ENCODE peak calls at places on chromosomes 3 and 15, in six cellular contexts. H is stomach, N is A549, Q is spleen, C is adrenal gland, A is tibial nerve. S is an unnamed sample.

GRCh38 chr3:147816770-147817169 is 407.6 kb downstream of the ZIC1 start:
- DNase-seq in C (peak; percentile 37), A (peak; percentile 67), H (no peak), N (peak; percentile 7), Q (no peak), S (no peak)

GRCh38 chr3:134618473-134618860 is 32.4 kb downstream of the KY start:
- DNase-seq in C (no peak), Q (peak; percentile 11), H (peak; percentile 13), A (no peak), N (no peak), S (no peak)

GRCh38 chr3:127964816-127965215 is 49.8 kb downstream of the KBTBD12 start:
- DNase-seq in N (no peak), H (no peak), C (no peak), A (no peak), Q (no peak), S (no peak)

GRCh38 chr3:37862219-37862711 is 585 bp downstream of the CTDSPL start:
- DNase-seq in C (peak; percentile 45), N (peak; percentile 38), A (no peak), H (peak; percentile 51), Q (peak; percentile 83), S (peak; percentile 25)

GRCh38 chr3:12994357-12994606 is 78.9 kb downstream of the IQSEC1 start:
- DNase-seq in A (no peak), C (peak; percentile 66), H (peak; percentile 58), N (peak; percentile 21), Q (peak; percentile 92), S (peak; percentile 54)

GRCh38 chr3:56976666-56977560 is 83.6 kb upstream of the SPATA12 start:
- DNase-seq in A (no peak), C (peak; percentile 71), Q (no peak), N (no peak), H (no peak), S (no peak)

GRCh38 chr3:93907132-93907531 is 66.6 kb downstream of the PROS1 start:
- DNase-seq in A (no peak), H (no peak), C (no peak), N (no peak), Q (no peak), S (no peak)

GRCh38 chr3:101996832-101997231 is 147.5 kb downstream of the NFKBIZ start:
- DNase-seq in H (no peak), A (no peak), C (no peak), Q (no peak), N (no peak), S (no peak)

GRCh38 chr15:72285927-72286516 is 13.7 kb upstream of the PARP6 start:
- DNase-seq in N (peak; percentile 72), Q (no peak), H (peak; percentile 72), C (peak; percentile 74), A (no peak), S (peak; percentile 32)

GRCh38 chr3:110178965-110179364 is 841.6 kb upstream of the DPPA4 start:
- DNase-seq in N (no peak), C (no peak), A (peak; percentile 26), Q (no peak), H (no peak), S (no peak)

GRCh38 chr15:32641517-32642059 is at the start of gene SCG5:
- DNase-seq in A (no peak), Q (no peak), C (no peak), H (no peak), N (no peak), S (peak; percentile 20)

GRCh38 chr3:193942516-193943055 is 193.4 kb upstream of the HES1 start:
- DNase-seq in Q (no peak), N (peak; percentile 3), C (no peak), H (no peak), A (no peak), S (no peak)
- TF ChIP-seq POLR2A in Q (no peak), N (no peak), C (no peak), H (no peak), A (no peak), S (no peak)

DNA sequence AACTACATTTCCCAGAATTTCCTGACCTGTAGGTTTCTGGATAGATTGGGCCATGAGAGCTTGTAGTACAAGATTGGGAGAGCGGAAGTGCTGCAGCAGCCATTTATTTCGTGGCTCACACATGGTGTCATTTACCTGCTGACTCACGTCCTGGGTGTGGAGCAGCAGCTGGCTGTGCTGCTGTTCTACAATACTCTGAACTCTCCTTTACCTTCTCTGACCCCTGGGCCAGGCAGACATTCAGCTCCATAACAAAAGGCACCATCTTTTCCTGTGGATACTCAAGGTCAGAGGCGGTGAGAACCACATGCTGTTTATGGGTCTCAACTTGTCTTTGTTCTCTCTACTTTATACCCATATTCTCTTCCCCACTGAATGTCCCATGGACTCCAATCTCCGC is 490.2 kb downstream of the IGSF11 start:
- DNase-seq in C (no peak), Q (no peak), N (peak; percentile 16), A (no peak), H (no peak), S (no peak)
- TF ChIP-seq POLR2A in C (no peak), Q (no peak), N (no peak), A (no peak), H (no peak), S (no peak)

GRCh38 chr3:60154011-60154410 is 1097.2 kb downstream of the FHIT start:
- DNase-seq in H (no peak), C (no peak), N (no peak), Q (no peak), A (no peak), S (no peak)

GRCh38 chr3:60147249-60147648 is 1097.4 kb upstream of the CFAP20DC start:
- DNase-seq in H (no peak), Q (no peak), C (no peak), A (no peak), N (no peak), S (no peak)

GRCh38 chr3:60153221-60153999 is 1097.8 kb downstream of the FHIT start:
- DNase-seq in N (no peak), Q (no peak), C (no peak), A (no peak), H (no peak), S (no peak)

GRCh38 chr3:60146121-60146520 is 1096.3 kb upstream of the CFAP20DC start:
- DNase-seq in C (no peak), Q (no peak), H (no peak), N (no peak), A (no peak), S (no peak)

DNA sequence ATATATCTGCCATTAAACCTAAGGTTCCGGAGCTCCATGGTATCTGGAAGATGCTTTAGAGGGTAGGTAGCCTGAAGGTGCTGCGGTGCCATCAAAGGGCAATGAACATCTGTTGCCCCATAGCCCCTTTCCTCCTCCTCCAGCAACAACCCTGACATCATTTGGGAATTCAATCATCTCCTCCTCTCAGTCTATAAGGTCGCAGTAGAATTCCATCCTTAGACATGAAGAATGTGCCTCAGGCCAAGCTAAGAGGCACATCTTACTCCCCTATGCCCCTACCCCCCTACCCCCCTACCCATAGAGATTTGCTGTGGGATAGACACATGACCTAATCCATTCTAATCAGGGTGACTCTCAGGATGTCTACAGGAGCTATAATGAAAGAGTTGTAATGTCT is 1099.7 kb upstream of the CFAP20DC start:
- DNase-seq in N (no peak), A (no peak), C (no peak), Q (no peak), H (no peak), S (no peak)
- TF ChIP-seq POLR2A in N (no peak), A (no peak), C (no peak), Q (no peak), H (no peak), S (no peak)

DNA sequence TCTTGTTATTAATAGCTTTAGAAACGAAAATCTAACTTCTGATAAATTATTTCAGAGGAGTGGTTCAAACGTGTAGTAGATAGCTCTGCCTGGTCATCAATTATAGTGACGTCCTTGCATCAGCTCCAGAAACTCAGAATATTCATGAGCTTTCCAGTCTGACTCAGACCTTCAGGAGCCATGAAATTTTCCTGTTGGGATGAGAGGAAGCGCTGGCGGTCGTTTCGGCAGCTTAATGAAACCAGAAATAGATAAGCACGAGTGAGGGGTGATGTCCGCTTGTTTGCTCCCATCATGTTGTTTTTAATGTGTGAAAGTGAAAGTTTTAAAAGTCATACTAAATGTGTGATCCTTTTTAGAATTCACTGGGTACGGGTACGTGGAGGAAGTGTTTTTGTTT is 141.1 kb downstream of the PGPEP1L start:
- DNase-seq in N (peak; percentile 77), C (peak; percentile 54), H (no peak), Q (no peak), A (no peak), S (no peak)
- TF ChIP-seq POLR2A in N (no peak), C (no peak), H (no peak), Q (no peak), A (no peak), S (no peak)

GRCh38 chr15:39260791-39261190 is 320.1 kb upstream of the THBS1 start:
- DNase-seq in N (no peak), A (no peak), H (no peak), Q (no peak), C (no peak), S (no peak)
- TF ChIP-seq POLR2A in N (no peak), A (no peak), H (no peak), Q (no peak), C (no peak), S (no peak)

DNA sequence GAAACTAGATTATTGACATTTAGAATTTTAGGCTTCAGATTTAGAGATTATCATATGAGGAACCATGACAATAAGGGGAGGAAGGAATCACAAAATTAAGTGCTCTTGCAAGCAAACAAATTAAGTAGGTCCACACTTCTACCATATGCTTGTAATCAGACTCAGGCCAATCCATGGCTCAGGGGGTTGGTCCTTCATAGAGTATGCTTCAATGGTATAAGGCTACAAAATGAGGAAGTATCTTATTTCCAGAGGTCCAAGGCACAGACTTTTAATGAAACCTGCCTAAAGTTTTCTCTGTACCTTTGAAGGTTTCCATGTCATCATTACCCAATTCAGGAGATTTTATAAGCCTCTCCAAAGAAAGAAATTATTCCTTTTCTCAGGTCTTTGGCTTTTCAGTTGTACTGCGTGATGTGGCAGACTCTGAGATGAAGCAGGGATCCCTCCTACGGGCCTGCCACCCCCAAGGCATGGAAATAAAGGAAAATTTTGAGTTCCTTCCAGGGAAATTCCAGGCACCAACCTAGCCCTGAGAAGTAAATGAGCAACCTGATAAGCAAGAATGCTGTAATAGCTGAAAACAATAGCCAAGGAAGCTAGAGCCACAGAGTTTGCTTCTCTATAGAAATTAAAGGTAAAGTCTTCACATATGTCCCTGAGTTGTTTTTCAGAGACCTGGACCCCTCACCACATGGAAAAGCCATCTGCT is 36.3 kb downstream of the SERPINI2 start:
- DNase-seq in N (no peak), Q (no peak), H (no peak), C (no peak), A (no peak), S (no peak)
- TF ChIP-seq POLR2A in N (no peak), Q (no peak), H (no peak), C (no peak), A (no peak), S (no peak)

GRCh38 chr3:31442755-31443154 is 90.0 kb upstream of the STT3B start:
- DNase-seq in Q (no peak), C (no peak), H (no peak), A (no peak), N (no peak), S (no peak)
- TF ChIP-seq POLR2A in Q (no peak), C (no peak), H (no peak), A (no peak), N (no peak), S (no peak)